ENCODE peak calls at places on chromosomes 5 and 9, in nine cellular contexts. Z is left colon, I is A549, X is HT1080, O is NCI-H2029, L is upper lobe of left lung, Y is hepatic stellate cell, M is HFFc6, J is NCI-H2171. Q is an unnamed sample.

GRCh38 chr9:98020471-98021145 is 35.9 kb upstream of the NANS start:
- DNase-seq in X (no peak), Z (no peak), J (no peak), L (no peak), I (no peak), O (no peak), M (no peak), Y (no peak), Q (no peak)

GRCh38 chr9:70677336-70677735 is 262.9 kb upstream of the KLF9 start:
- DNase-seq in X (no peak), M (no peak), Z (no peak), I (no peak), O (no peak), Y (no peak), L (no peak), J (no peak), Q (no peak)

GRCh38 chr9:18821794-18822193 is 211.2 kb downstream of the SAXO1 start:
- DNase-seq in L (no peak), O (peak; percentile 25), Z (no peak), X (peak; percentile 36), I (no peak), M (no peak), Y (no peak), J (no peak), Q (no peak)

GRCh38 chr5:93582677-93583524 is at the start of gene NR2F1:
- DNase-seq in L (peak; percentile 50), X (peak; percentile 84), Z (peak; percentile 54), M (peak; percentile 94), O (peak; percentile 93), I (peak; percentile 95), J (peak; percentile 51), Y (peak; percentile 87), Q (peak; percentile 98)

GRCh38 chr5:10756539-10756938 is 4.5 kb downstream of the DAP start:
- DNase-seq in I (no peak), J (no peak), X (no peak), Y (peak; percentile 21), L (no peak), Z (no peak), O (no peak), M (peak; percentile 75), Q (no peak)

GRCh38 chr9:97572196-97572891 is 60.8 kb downstream of the TSTD2 start:
- DNase-seq in Y (no peak), O (no peak), Z (no peak), I (no peak), L (no peak), X (no peak), J (no peak), M (no peak), Q (no peak)

GRCh38 chr9:91253488-91253887 is 108.2 kb downstream of the AUH start:
- DNase-seq in M (peak; percentile 10), Y (no peak), O (peak; percentile 5), L (no peak), X (no peak), Z (no peak), I (peak; percentile 17), J (no peak), Q (peak; percentile 22)

GRCh38 chr5:1522601-1523479 is 920 bp downstream of the LPCAT1 start:
- DNase-seq in Y (peak; percentile 36), L (peak; percentile 20), O (no peak), I (no peak), J (peak; percentile 16), M (no peak), X (no peak), Z (peak; percentile 24), Q (peak; percentile 17)

GRCh38 chr9:68951879-68952659 is 61.8 kb downstream of the PRKACG start:
- DNase-seq in M (no peak), O (no peak), Y (no peak), J (no peak), Z (no peak), L (no peak), X (no peak), I (no peak), Q (no peak)

GRCh38 chr9:106532616-106533015 is 330.4 kb upstream of the ZNF462 start:
- DNase-seq in O (no peak), M (no peak), J (no peak), I (no peak), L (no peak), Z (no peak), X (no peak), Y (no peak), Q (no peak)

GRCh38 chr9:22044583-22044982 is 35.5 kb upstream of the CDKN2B start:
- DNase-seq in M (peak; percentile 71), Z (no peak), I (no peak), J (no peak), X (no peak), O (no peak), Y (peak; percentile 17), L (no peak), Q (peak; percentile 87)

GRCh38 chr5:128111818-128112448 is 28.4 kb downstream of the SLC12A2 start:
- DNase-seq in Y (peak; percentile 35), O (no peak), J (no peak), I (peak; percentile 39), L (no peak), X (peak; percentile 69), Z (no peak), M (peak; percentile 50), Q (peak; percentile 40)

GRCh38 chr5:160685695-160686094 is 166.3 kb downstream of the ATP10B start:
- DNase-seq in I (peak; percentile 9), L (no peak), M (no peak), Y (no peak), X (peak; percentile 44), J (no peak), O (no peak), Z (no peak), Q (peak; percentile 47)

GRCh38 chr5:132024117-132024435 is 12.6 kb upstream of the ACSL6 start:
- DNase-seq in O (no peak), J (no peak), M (no peak), Y (no peak), L (no peak), X (no peak), Z (no peak), I (no peak), Q (no peak)

GRCh38 chr9:82882744-82883143 is 180.2 kb downstream of the RASEF start:
- DNase-seq in X (peak; percentile 76), M (no peak), O (no peak), J (no peak), Y (no peak), Z (no peak), L (no peak), I (no peak), Q (no peak)

GRCh38 chr5:136201870-136202269 is 8.9 kb upstream of the SMIM32 start:
- DNase-seq in X (no peak), I (no peak), O (no peak), J (no peak), Z (no peak), Y (no peak), L (no peak), M (no peak), Q (no peak)